ENCODE peak calls at places on chromosomes 6 and 20, in five cellular contexts. L is fibroblast of lung, U is BE2C, V is Peyer's patch, N is stomach. I is an unnamed sample. For H3K4me1, the result is how much of the 10 kb centered on the place peaks cover.

GRCh38 chr20:10316582-10316981 is 98.0 kb downstream of the SNAP25 start:
- DNase-seq in V (no peak), U (no peak), N (no peak), L (no peak), I (no peak)

GRCh38 chr20:3218307-3218988 is 9.2 kb downstream of the ITPA start:
- DNase-seq in L (no peak), U (peak), N (peak), V (peak), I (no peak)

GRCh38 chr6:147170269-147170668 is 33.9 kb upstream of the STXBP5 start:
- DNase-seq in N (no peak), U (no peak), V (no peak), L (peak), I (no peak)

GRCh38 chr6:122028933-122029332 is 370.5 kb upstream of the HSF2 start:
- DNase-seq in L (no peak), N (no peak), U (no peak), V (no peak), I (no peak)

GRCh38 chr6:118708055-118708454 is 56.7 kb upstream of the CEP85L start:
- DNase-seq in L (peak), U (no peak), N (no peak), V (no peak), I (no peak)

GRCh38 chr6:133888931-133889556 is at the start of gene TCF21:
- DNase-seq in U (no peak), V (peak), N (peak), L (peak), I (no peak)

GRCh38 chr6:2738373-2738979 is 12.2 kb downstream of the MYLK4 start:
- DNase-seq in U (peak), N (peak), V (peak), L (peak), I (no peak)

GRCh38 chr6:7727150-7727950 is 1.5 kb downstream of the BMP6 start:
- DNase-seq in L (peak), V (no peak), N (no peak), U (peak), I (no peak)

GRCh38 chr6:154791561-154792317 is 58.5 kb downstream of the SCAF8 start:
- DNase-seq in U (no peak), L (peak), V (no peak), N (no peak), I (no peak)

GRCh38 chr6:8172510-8172909 is 70.2 kb upstream of the EEF1E1 start:
- DNase-seq in V (no peak), N (no peak), U (no peak), L (no peak), I (no peak)

GRCh38 chr20:57434390-57434700 is 43.1 kb downstream of the RBM38 start:
- DNase-seq in V (no peak), N (no peak), L (no peak), U (no peak), I (no peak)

DNA sequence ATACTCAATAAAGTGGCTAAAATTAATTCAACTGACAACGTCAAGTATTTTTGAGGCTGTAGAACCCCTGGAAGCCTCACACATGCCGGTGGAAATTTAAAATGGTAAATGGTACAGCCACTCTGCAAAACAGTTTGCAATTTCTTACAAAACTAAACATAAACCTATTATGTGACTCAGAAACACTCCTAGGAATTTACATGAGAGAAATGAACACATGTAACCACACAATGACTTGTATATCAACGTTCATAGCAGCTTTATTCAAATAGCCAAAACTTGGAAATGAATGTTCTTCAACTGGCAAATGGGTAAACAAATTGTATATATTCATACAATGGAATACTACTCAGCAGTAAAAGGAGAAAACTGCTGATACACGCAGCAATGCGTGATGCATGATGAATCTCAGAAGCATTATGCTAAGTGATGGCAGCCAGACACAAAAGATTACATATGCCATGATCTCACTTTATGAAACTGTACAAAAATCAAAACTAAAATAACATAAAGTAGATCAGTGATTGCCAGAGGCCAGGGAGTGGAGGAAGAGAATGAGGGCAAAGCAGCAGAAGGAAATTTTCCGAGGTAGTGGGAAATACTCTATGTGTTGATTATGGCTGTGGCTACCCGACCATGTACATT is 112.5 kb downstream of the FAM50B start:
- DNase-seq in L (peak), U (no peak), V (no peak), N (no peak), I (no peak)
- H3K4me1 ChIP-seq in L (under half), U (under half), V (under half), N (under half), I (under half)

GRCh38 chr6:34608321-34609091 is 52.4 kb upstream of the SPDEF start:
- DNase-seq in V (no peak), N (no peak), L (no peak), U (no peak), I (no peak)
- H3K4me1 ChIP-seq in V (under half), N (under half), L (under half), U (under half), I (under half)

DNA sequence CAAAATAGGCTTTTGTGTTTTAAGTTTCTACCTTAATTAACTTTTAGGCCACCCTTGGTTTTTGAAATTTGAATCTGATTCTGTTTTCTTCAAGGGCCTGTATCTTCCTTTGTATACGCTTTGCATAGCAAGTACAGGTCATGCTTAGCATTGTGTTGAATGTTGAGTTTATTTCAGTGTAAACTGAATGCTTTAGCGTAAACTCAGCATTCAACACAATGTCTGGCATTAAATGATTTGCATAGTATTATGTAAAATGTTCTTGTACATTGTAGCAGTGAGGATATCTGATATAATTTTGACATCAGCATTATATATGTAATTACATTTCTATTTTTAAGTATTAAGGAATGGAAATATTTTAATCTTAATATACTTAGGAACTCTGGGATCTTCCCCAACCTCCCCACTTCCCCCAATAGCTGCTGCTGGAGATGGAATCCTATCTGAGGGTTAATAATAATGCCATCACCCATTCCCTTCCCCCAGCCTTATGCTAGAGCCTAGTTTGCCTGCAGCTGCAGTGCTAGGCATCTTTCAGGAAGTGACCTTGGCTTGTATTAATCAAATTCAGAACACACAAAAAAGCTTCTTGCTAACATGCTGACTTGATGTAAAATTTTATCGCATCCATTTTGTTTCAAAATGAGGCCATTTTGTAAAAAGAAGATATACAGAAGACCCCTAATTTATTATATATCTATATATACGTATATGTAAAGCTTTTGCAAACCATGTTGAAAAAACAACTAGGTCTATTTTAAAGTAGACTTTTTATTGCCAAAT is 73.1 kb downstream of the NCOA3 start:
- DNase-seq in V (no peak), L (peak), U (peak), N (no peak), I (no peak)
- H3K4me1 ChIP-seq in V (under half), L (under half), U (half or more), N (half or more), I (half or more)

DNA sequence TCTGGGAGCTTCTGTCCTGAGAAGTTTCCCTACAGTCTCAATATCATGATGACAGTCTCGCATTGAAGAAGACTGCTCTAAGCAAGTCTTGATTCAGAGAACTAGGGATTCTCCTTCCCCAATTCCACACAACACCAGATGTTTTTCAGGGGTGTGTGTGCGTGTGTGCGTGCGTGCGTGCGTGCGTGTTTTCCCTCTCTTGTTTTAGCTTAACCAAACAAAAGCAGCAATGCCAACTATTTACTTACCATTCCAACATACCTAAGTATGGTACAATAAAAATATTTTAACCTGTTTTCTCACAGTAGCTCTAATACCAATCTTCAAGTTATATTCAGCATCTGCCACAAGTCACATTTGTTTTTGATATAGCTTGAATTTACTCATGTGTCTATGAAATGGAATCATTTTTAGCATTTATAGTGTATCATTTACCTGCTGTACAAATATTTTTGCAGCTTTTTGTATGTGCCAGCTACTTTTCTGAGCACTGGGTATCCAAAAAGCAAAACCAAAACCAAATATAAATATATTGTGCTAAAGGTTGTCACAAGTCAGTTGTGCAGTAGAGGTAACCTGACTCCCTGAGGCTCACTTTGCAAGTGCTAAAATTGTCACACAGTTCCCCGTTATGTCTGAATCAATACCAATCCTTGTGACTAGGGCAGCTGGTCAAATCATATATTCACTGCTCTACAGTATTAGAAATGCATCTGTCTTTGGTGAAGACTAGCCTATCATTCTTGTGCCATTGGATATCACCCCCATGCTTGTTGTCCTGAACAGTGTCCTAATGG is 21.7 kb upstream of the MYLIP start:
- DNase-seq in N (no peak), V (no peak), U (no peak), L (no peak), I (no peak)
- H3K4me1 ChIP-seq in N (under half), V (under half), U (under half), L (under half), I (under half)

GRCh38 chr20:44173116-44173515 is 13.9 kb downstream of the JPH2 start:
- DNase-seq in U (no peak), N (no peak), L (no peak), V (no peak), I (no peak)

GRCh38 chr20:44170796-44171410 is 16.1 kb downstream of the JPH2 start:
- DNase-seq in V (no peak), L (no peak), U (no peak), N (no peak), I (no peak)

GRCh38 chr20:44172572-44172950 is 14.4 kb downstream of the JPH2 start:
- DNase-seq in N (no peak), L (no peak), V (no peak), U (no peak), I (no peak)

GRCh38 chr20:44173846-44174245 is 13.1 kb downstream of the JPH2 start:
- DNase-seq in N (no peak), L (no peak), U (no peak), V (no peak), I (no peak)

GRCh38 chr20:44171775-44172571 is 15.0 kb downstream of the JPH2 start:
- DNase-seq in V (no peak), L (no peak), U (no peak), N (no peak), I (no peak)
- H3K4me1 ChIP-seq in V (under half), L (under half), U (under half), N (under half), I (half or more)

DNA sequence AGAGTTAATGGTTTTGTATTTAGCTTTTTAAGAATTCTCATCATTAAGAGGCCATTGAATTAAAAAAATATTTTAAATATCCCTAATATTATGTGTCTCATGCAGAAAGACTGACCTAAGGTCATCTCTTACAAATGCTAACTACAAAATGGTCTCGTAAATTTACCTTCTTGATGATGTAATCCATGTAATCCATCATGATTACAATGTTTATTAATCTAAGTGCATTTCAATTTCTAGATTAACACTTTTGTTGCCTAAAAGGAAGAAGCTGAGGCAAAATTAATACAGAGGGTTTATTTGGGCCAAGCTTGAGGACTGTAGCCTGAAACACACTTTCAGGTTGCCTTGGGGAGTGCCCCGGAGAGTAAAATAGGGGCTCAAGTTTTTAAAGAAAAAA is 18.4 kb downstream of the DUSP22 start:
- DNase-seq in N (no peak), U (no peak), L (no peak), V (no peak), I (no peak)
- H3K4me1 ChIP-seq in N (under half), U (under half), L (under half), V (under half), I (under half)

DNA sequence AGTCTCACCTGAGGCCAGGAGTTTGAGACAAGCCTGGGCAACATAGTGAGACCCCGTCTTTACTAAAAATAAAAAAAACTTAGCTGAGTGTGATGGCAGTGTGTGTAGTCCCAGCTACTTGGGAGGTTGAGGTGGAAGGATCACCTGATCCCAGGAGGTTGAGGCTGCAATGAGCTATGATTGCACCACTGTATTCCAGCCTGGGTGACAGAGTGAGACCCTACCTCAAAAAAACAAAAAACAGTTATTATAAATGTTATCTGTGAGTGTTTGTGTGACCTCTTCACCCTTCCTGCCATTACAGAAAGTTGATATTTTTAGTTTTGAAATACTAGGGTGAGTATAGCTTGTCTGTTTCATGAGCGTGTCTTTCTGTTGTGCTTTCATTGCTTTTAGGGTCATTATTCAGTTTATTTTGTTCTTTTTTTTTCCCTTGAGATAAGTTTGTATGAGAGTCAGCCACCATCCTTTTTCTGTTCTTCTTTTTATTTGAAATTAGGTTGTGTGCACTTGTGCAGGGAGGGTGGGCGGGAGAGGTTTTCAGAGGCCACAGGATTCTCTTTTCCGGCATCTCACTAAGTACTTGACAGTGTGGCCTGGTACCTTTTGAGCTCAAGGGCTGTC is 26.2 kb downstream of the CDYL start:
- DNase-seq in U (no peak), N (no peak), V (no peak), L (no peak), I (no peak)
- H3K4me1 ChIP-seq in U (under half), N (half or more), V (under half), L (under half), I (under half)

GRCh38 chr20:23156842-23157423 is 70.8 kb upstream of the CD93 start:
- DNase-seq in L (peak), N (no peak), U (no peak), V (no peak), I (no peak)
- H3K4me1 ChIP-seq in L (under half), N (half or more), U (under half), V (under half), I (half or more)

I was measured in tibial artery.